ENCODE peak calls at places on chromosome 4, in six cellular contexts. C is cardiac muscle cell, Z is colonic mucosa, U is neural progenitor cell, E is tibial nerve, S is IMR-90. G is an unnamed sample. For H3K4me1, the result is how much of the 10 kb centered on the place peaks cover.

GRCh38 chr4:119559044-119559647 is 69.5 kb downstream of the PDE5A start:
- DNase-seq in C (peak), Z (no peak), U (peak), E (no peak), S (peak), G (peak)

GRCh38 chr4:77376788-77377460 is 219.9 kb downstream of the CCNG2 start:
- DNase-seq in C (no peak), Z (no peak), U (peak), E (no peak), S (no peak), G (no peak)

GRCh38 chr4:99564921-99565320 is 1.1 kb upstream of the TRMT10A start:
- DNase-seq in C (no peak), Z (no peak), U (no peak), E (no peak), S (no peak), G (no peak)

GRCh38 chr4:304987-305680 is at the start of gene ZNF732:
- DNase-seq in C (peak), Z (peak), U (no peak), E (no peak), S (peak), G (no peak)

GRCh38 chr4:82223715-82224114 is 150.1 kb downstream of the HNRNPD start:
- DNase-seq in C (no peak), Z (peak), U (no peak), E (peak), S (no peak), G (no peak)

GRCh38 chr4:147550626-147551250 is 66.5 kb upstream of the TMEM184C start:
- DNase-seq in C (no peak), Z (no peak), U (peak), E (no peak), S (peak), G (no peak)

GRCh38 chr4:11106190-11106589 is 322.5 kb downstream of the HS3ST1 start:
- DNase-seq in C (no peak), Z (no peak), U (no peak), E (no peak), S (no peak), G (no peak)

GRCh38 chr4:7384003-7384928 is 50.5 kb downstream of the PSAPL1 start:
- DNase-seq in C (no peak), Z (no peak), U (no peak), E (no peak), S (no peak), G (no peak)

GRCh38 chr4:77044458-77045124 is 31.2 kb downstream of the CCNI start:
- DNase-seq in C (peak), Z (no peak), U (peak), E (no peak), S (peak), G (peak)

GRCh38 chr4:3007724-3008123 is 44.4 kb downstream of the GRK4 start:
- DNase-seq in C (no peak), Z (no peak), U (no peak), E (no peak), S (no peak), G (no peak)

GRCh38 chr4:169252339-169253086 is 18.2 kb downstream of the SH3RF1 start:
- DNase-seq in C (no peak), Z (no peak), U (no peak), E (no peak), S (peak), G (peak)
- H3K4me1 ChIP-seq in C (under half), Z (under half), U (under half), E (under half), S (under half), G (under half)

DNA sequence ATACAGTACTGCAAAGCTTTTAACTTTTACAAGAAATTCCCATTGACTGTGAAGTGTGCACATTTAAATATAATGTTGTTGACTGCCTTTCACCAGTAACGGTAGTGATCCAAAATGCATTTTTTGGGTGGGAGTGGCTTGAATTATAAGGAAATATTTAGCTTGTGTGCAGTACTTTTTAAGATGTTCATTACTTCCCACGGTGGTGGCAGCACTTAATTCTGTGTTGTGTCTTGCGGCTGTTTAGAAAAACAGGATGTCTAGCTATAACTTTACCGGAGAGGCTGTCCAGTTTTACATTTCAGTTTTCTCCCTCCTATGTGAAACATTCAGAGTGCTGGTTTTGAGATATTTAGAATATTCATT is 1.7 kb downstream of the TMEM131L start:
- DNase-seq in C (no peak), Z (no peak), U (no peak), E (no peak), S (no peak), G (no peak)
- H3K4me1 ChIP-seq in C (under half), Z (under half), U (under half), E (under half), S (under half), G (under half)

GRCh38 chr4:56757270-56757746 is 64.2 kb downstream of the SPINK2 start:
- DNase-seq in C (no peak), Z (no peak), U (no peak), E (no peak), S (peak), G (no peak)
- H3K4me1 ChIP-seq in C (under half), Z (under half), U (under half), E (under half), S (under half), G (under half)

DNA sequence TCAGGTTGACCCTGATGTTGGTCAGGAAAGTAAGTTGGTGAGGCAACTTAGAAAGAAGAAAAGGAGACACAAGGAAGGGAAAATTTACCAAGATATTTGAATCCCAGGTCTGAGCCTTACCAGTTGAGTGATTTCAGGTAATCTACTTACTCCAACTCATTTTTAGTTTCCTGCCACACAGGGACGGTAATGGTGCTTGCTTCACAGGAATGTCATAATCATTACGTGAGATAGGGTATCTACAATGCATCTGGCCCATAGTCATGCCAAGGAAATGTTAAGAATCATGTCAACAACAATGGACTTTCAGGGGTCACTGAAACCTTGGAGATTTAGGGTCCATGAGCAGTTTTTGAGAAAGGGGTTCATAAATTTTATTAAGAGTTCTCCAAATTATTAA is 195.4 kb upstream of the HHIP start:
- DNase-seq in C (no peak), Z (no peak), U (no peak), E (no peak), S (no peak), G (no peak)
- H3K4me1 ChIP-seq in C (under half), Z (under half), U (under half), E (under half), S (under half), G (under half)

G was measured in HAP-1.